ENCODE peak calls at places on chromosomes 16 and 17, in ten cellular contexts. F, W, H, C, V, X, R, T, Y and S are unnamed samples.

GRCh38 chr17:64097196-64097936 is 32.6 kb downstream of the ERN1 start:
- DNase-seq in H (peak), X (peak), C (no peak), F (peak), V (peak), W (no peak), R (no peak), T (peak), Y (no peak), S (no peak)

GRCh38 chr17:68777243-68777855 is 176.2 kb upstream of the FAM20A start:
- DNase-seq in V (peak), F (peak), X (peak), C (no peak), T (peak), Y (no peak), W (peak), R (peak), H (peak), S (peak)

GRCh38 chr16:24734382-24734781 is 4.9 kb downstream of the TNRC6A start:
- DNase-seq in F (no peak), Y (no peak), X (no peak), R (no peak), T (peak), H (no peak), V (peak), C (no peak), W (no peak), S (no peak)

GRCh38 chr17:14797021-14797420 is 468.1 kb downstream of the PMP22 start:
- DNase-seq in W (no peak), H (no peak), Y (no peak), T (no peak), C (no peak), F (no peak), X (no peak), V (no peak), R (no peak), S (no peak)

GRCh38 chr17:12996941-12997340 is 20.9 kb downstream of the ELAC2 start:
- DNase-seq in F (no peak), Y (peak), R (no peak), X (no peak), T (no peak), C (no peak), H (no peak), W (no peak), V (no peak), S (no peak)

GRCh38 chr16:11896776-11897175 is 19.0 kb downstream of the GSPT1 start:
- DNase-seq in H (no peak), V (peak), F (no peak), X (peak), Y (no peak), T (peak), C (no peak), R (no peak), W (no peak), S (no peak)

GRCh38 chr17:82338858-82339633 is 5.5 kb upstream of the SECTM1 start:
- DNase-seq in T (peak), X (peak), C (no peak), Y (no peak), H (no peak), F (no peak), W (no peak), V (peak), R (no peak), S (peak)

GRCh38 chr17:40069751-40070643 is 7.2 kb downstream of the THRA start:
- DNase-seq in Y (no peak), F (no peak), X (peak), R (no peak), V (peak), H (peak), W (no peak), C (no peak), T (peak), S (no peak)